ENCODE peak calls at places on chromosomes 11 and 22, in four cellular contexts. B, P, Y and X are unnamed samples.

GRCh38 chr11:1287928-1288327 is 21.5 kb downstream of the TOLLIP start:
- DNase-seq in B (no peak), P (no peak), Y (no peak), X (no peak)

GRCh38 chr11:131537729-131538128 is 167.3 kb downstream of the NTM start:
- DNase-seq in Y (no peak), P (no peak), B (no peak), X (no peak)

GRCh38 chr11:66912963-66913362 is 45.2 kb downstream of the PC start:
- DNase-seq in Y (no peak), B (no peak), P (no peak), X (no peak)

GRCh38 chr11:121521145-121522042 is 68.6 kb upstream of the SORL1-AS1 start:
- DNase-seq in P (no peak), B (no peak), Y (no peak), X (no peak)

GRCh38 chr22:39472570-39473556 is 16.1 kb downstream of the MGAT3 start:
- DNase-seq in P (no peak), B (no peak), Y (no peak), X (no peak)

GRCh38 chr22:29152045-29152380 is 53.7 kb upstream of the EMID1 start:
- DNase-seq in Y (no peak), P (no peak), B (no peak), X (no peak)

GRCh38 chr11:30358569-30358968 is 35.7 kb downstream of the ARL14EP start:
- DNase-seq in B (no peak), P (no peak), Y (no peak), X (no peak)

GRCh38 chr11:129723146-129723963 is 92.3 kb upstream of the TMEM45B start:
- DNase-seq in B (no peak), Y (no peak), P (no peak), X (no peak)

GRCh38 chr22:20774882-20775281 is 969 bp downstream of the SERPIND1 start:
- DNase-seq in B (no peak), Y (no peak), P (no peak), X (no peak)

GRCh38 chr11:65796726-65797601 is 10.1 kb downstream of the OVOL1 start:
- DNase-seq in P (no peak), B (no peak), Y (no peak), X (no peak)

GRCh38 chr11:469684-470667 is 19.9 kb downstream of the PTDSS2 start:
- DNase-seq in B (peak), P (peak), Y (no peak), X (peak)

GRCh38 chr22:24402460-24403192 is 24.8 kb upstream of the ADORA2A start:
- DNase-seq in B (peak), P (peak), Y (peak), X (peak)

GRCh38 chr22:19106886-19107729 is 15.1 kb downstream of the DGCR2 start:
- DNase-seq in B (no peak), P (no peak), Y (no peak), X (no peak)

GRCh38 chr11:108224366-108224765 is 1.5 kb downstream of the ATM start:
- DNase-seq in Y (no peak), B (no peak), P (no peak), X (no peak)

GRCh38 chr22:20777420-20778177 is 3.7 kb downstream of the SERPIND1 start:
- DNase-seq in Y (peak), P (no peak), B (no peak), X (peak)

GRCh38 chr22:46090631-46091201 is 59.6 kb upstream of the PPARA start:
- DNase-seq in Y (no peak), B (peak), P (no peak), X (no peak)

GRCh38 chr11:10824888-10825287 is 16.2 kb upstream of the EIF4G2 start:
- DNase-seq in P (no peak), B (no peak), Y (no peak), X (no peak)

GRCh38 chr11:9774591-9775392 is 110.9 kb downstream of the SWAP70 start:
- DNase-seq in B (no peak), Y (no peak), P (no peak), X (no peak)

GRCh38 chr11:103652013-103652412 is 384.4 kb upstream of the DDI1 start:
- DNase-seq in Y (no peak), P (no peak), B (no peak), X (peak)

GRCh38 chr22:44389181-44389580 is 76.4 kb upstream of the SHISAL1 start:
- DNase-seq in Y (no peak), P (no peak), B (peak), X (no peak)

GRCh38 chr11:115760921-115761320 is 256.7 kb upstream of the CADM1 start:
- DNase-seq in P (no peak), Y (no peak), B (no peak), X (no peak)

GRCh38 chr11:28697920-28698827 is 590.0 kb downstream of the METTL15 start:
- DNase-seq in P (peak), Y (no peak), B (peak), X (peak)

GRCh38 chr11:120200677-120201076 is 10.2 kb upstream of the OAF start:
- DNase-seq in B (no peak), Y (no peak), P (no peak), X (no peak)

GRCh38 chr11:2795491-2795991 is 90.0 kb downstream of the CDKN1C start:
- DNase-seq in P (no peak), Y (no peak), B (no peak), X (no peak)

GRCh38 chr11:71309611-71310010 is 57.2 kb upstream of the SHANK2 start:
- DNase-seq in B (no peak), P (no peak), Y (no peak), X (no peak)

GRCh38 chr11:2781413-2782274 is 81.8 kb upstream of the KCNQ1OT1 start:
- DNase-seq in B (peak), Y (no peak), P (no peak), X (no peak)

GRCh38 chr11:576791-577610 is 731 bp downstream of the PHRF1 start:
- DNase-seq in B (peak), P (no peak), Y (no peak), X (no peak)

GRCh38 chr11:111449158-111449557 is 63.0 kb downstream of the BTG4 start:
- DNase-seq in B (no peak), Y (no peak), P (no peak), X (no peak)

GRCh38 chr11:69840371-69841169 is 21.4 kb upstream of the FGF3 start:
- DNase-seq in P (no peak), B (no peak), Y (no peak), X (peak)

GRCh38 chr11:10642298-10642697 is 51.3 kb downstream of the IRAG1 start:
- DNase-seq in P (no peak), Y (no peak), B (no peak), X (no peak)

GRCh38 chr11:10331548-10332289 is 26.8 kb downstream of the ADM start:
- DNase-seq in Y (no peak), B (no peak), P (no peak), X (no peak)

GRCh38 chr11:61697093-61697492 is 16.9 kb downstream of the DAGLA start:
- DNase-seq in B (no peak), P (no peak), Y (peak), X (no peak)

GRCh38 chr11:69000831-69001245 is 12.2 kb downstream of the MRGPRF start:
- DNase-seq in P (peak), B (no peak), Y (no peak), X (peak)

GRCh38 chr11:9609841-9610240 is 36.4 kb downstream of the WEE1 start:
- DNase-seq in B (no peak), Y (no peak), P (no peak), X (no peak)

GRCh38 chr22:40679249-40679963 is at the start of gene MCHR1:
- DNase-seq in P (no peak), Y (no peak), B (peak), X (no peak)

GRCh38 chr22:35627267-35628041 is 10.3 kb upstream of the MB start:
- DNase-seq in P (peak), Y (peak), B (peak), X (peak)

GRCh38 chr11:121446752-121447156 is 5.4 kb upstream of the SORL1 start:
- DNase-seq in Y (no peak), P (no peak), B (no peak), X (peak)

GRCh38 chr11:10452211-10452767 is 2.8 kb upstream of the AMPD3 start:
- DNase-seq in P (no peak), B (no peak), Y (no peak), X (no peak)

DNA sequence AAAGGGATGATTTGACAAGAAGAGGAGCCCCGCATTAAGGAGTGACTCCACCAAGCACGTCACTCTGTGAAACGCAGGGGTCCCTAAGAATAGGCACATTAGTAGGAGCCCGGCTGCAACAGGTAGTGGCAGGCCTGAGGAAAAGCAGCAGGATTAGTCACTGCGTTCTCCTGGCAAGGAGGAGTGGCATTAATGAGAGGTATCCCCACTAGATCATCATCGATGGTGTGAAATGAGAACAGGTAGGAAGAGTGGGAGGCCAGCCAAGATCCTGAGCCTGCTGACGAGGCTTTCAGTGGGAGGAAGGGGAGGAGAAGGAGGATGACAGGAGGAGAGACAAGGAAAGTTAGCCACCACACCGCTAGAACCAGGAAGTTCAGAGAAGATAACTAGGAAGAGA is 38.6 kb downstream of the NRXN2 start:
- DNase-seq in B (no peak), Y (peak), P (no peak), X (no peak)
- H3K27ac ChIP-seq in B (no peak), Y (no peak), P (no peak), X (no peak)

GRCh38 chr11:79375818-79376550 is 64.8 kb downstream of the TENM4 start:
- DNase-seq in P (no peak), B (no peak), Y (peak), X (no peak)

GRCh38 chr11:79371724-79372123 is 69.1 kb downstream of the TENM4 start:
- DNase-seq in B (no peak), Y (no peak), P (no peak), X (no peak)

GRCh38 chr11:79371152-79371551 is 69.7 kb downstream of the TENM4 start:
- DNase-seq in Y (peak), B (no peak), P (no peak), X (no peak)

GRCh38 chr11:79377399-79377798 is 63.4 kb downstream of the TENM4 start:
- DNase-seq in P (no peak), B (no peak), Y (no peak), X (no peak)

GRCh38 chr11:79374707-79375106 is 66.1 kb downstream of the TENM4 start:
- DNase-seq in Y (no peak), B (no peak), P (no peak), X (no peak)
- H3K27ac ChIP-seq in Y (no peak), B (no peak), P (no peak), X (no peak)

GRCh38 chr22:49348631-49349030 is 479.0 kb downstream of the BRD1 start:
- DNase-seq in B (no peak), Y (no peak), P (no peak), X (no peak)
- H3K27ac ChIP-seq in B (no peak), Y (no peak), P (no peak), X (no peak)

GRCh38 chr11:16630651-16631050 is 107.8 kb upstream of the C11orf58 start:
- DNase-seq in P (no peak), B (no peak), Y (no peak), X (no peak)

DNA sequence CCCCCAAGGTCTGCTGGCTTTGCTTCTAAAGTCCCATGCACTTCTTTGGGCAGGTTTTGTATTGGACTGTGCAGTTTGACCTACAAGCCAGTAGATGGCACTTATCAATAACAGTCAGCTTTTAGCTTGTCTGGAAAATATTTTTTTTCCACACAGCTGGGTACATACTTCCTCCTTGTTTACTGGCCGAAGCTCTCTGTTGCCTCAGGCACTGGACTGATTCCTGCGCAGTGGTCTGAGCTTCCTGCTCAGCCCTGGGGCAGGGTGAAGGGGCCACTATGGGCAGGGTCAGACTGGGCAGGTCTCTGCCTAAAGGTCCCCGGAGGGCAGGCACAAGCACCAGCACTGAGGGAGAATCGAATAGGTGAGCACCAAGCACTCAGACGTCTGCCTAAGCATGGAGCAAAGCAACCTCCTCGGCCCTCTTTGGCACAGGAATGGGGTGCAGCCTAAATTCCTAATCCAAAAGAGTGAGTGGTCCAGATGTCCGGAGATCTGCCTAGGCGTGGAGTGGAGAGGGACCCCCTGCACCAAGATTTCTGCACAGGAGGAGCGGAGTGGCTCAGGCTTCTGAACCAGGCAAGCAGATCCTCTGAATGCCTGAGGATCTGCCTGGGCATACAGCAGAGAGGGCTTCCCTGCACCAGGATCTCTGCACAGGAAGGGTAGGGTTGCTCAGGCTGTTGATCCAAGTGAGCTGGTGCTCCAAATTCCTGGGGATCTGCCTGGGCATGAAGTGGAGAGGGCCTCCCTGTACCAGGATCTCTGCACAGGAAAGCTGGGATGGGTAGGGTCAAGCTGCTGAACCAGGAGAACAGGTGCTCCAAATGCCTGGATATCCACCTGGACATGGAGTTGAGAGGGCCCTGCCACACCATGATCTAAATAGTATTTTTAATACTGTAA is 105.9 kb upstream of the C11orf58 start:
- DNase-seq in B (no peak), P (no peak), Y (no peak), X (peak)
- H3K27ac ChIP-seq in B (no peak), P (no peak), Y (no peak), X (no peak)

DNA sequence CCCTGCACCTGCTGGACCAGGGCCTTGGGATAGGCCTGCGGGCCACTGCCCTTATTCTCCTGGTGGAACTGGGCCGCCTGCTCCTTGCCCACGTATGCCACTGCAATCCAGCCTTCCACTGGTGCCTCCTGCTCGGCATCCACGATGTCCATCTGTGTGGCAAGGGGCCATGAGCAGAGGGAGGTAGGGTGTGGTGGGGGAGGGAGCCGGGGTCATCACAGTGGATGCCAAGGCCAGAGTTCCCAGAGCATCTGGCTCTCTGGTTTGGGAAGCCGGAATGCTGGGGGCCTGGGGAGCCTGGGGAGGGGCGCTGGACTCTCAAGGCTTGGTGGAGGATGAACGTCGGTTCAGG is 627 bp downstream of the RNF215 start:
- DNase-seq in B (no peak), P (no peak), Y (no peak), X (no peak)
- H3K27ac ChIP-seq in B (no peak), P (peak), Y (peak), X (peak)

GRCh38 chr22:36687516-36687915 is 16.0 kb downstream of the CACNG2 start:
- DNase-seq in Y (no peak), P (no peak), B (no peak), X (no peak)
- H3K27ac ChIP-seq in Y (no peak), P (no peak), B (no peak), X (no peak)

GRCh38 chr11:133600876-133601275 is 68.6 kb upstream of the OPCML start:
- DNase-seq in P (no peak), B (no peak), Y (no peak), X (no peak)
- H3K27ac ChIP-seq in P (no peak), B (no peak), Y (no peak), X (no peak)

DNA sequence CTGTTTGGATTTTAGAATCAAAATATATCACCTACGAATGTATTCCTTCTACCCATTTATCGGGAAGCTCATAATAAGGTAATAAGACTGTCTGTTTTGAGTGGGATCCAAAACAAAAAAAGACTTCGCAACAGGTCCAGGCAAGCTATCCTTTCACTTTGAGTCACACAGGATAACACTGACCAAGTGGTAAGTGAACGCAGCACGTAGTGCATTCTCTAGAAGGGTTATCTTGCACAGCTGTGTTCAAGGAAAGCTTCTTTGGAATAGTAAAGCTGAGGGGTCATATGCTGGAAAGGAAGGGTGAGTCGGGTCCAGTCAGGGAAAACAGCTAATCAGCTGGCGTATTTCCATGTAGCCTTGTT is 22.3 kb upstream of the NRGN start:
- DNase-seq in P (no peak), B (no peak), Y (peak), X (no peak)
- H3K27ac ChIP-seq in P (no peak), B (no peak), Y (peak), X (no peak)

DNA sequence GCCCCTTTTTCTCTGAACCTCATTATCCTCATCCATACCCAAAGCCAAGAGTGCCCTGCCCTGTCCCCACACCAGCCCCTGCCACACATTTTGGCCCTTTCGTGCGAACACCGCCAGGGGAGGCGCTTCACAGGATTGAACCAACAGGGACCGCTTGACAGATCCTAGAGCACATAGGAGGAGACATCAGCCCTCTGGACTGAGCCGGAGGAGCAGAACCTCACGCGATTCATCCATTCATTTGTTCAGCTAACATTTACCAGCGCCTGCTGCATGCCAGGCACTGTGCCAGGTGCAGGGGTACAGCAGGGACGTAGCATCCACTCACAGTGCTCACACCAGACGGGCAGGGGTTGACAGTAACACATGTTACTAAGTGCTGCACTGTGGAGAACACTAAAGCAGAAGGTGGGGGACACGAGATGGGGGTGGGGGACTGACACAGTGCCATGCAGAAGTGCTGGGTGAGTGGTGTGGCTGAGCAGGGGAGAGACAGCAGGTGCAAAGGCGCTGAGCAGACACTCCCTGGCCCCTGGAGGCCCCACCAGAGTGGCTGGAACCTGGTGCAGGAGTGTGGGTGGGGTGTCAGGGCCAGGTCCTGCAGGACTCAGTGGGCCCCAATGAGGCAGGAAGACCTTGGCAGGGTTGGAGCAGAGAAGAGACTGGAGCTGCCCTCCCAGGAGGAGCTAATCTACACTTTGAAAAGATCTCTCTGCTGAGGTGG is 3.3 kb downstream of the GNAZ start:
- DNase-seq in B (peak), Y (no peak), P (no peak), X (no peak)
- H3K27ac ChIP-seq in B (no peak), Y (no peak), P (no peak), X (no peak)

GRCh38 chr22:23397618-23398567 is 182.2 kb downstream of the IGLL1 start:
- DNase-seq in B (no peak), P (no peak), Y (no peak), X (no peak)

GRCh38 chr22:23397008-23397617 is 183.0 kb downstream of the IGLL1 start:
- DNase-seq in P (no peak), B (no peak), Y (no peak), X (no peak)

GRCh38 chr22:23395476-23396361 is 184.4 kb downstream of the IGLL1 start:
- DNase-seq in B (no peak), P (no peak), Y (no peak), X (no peak)

GRCh38 chr22:23394525-23395326 is 185.4 kb downstream of the IGLL1 start:
- DNase-seq in B (no peak), Y (no peak), P (no peak), X (no peak)

DNA sequence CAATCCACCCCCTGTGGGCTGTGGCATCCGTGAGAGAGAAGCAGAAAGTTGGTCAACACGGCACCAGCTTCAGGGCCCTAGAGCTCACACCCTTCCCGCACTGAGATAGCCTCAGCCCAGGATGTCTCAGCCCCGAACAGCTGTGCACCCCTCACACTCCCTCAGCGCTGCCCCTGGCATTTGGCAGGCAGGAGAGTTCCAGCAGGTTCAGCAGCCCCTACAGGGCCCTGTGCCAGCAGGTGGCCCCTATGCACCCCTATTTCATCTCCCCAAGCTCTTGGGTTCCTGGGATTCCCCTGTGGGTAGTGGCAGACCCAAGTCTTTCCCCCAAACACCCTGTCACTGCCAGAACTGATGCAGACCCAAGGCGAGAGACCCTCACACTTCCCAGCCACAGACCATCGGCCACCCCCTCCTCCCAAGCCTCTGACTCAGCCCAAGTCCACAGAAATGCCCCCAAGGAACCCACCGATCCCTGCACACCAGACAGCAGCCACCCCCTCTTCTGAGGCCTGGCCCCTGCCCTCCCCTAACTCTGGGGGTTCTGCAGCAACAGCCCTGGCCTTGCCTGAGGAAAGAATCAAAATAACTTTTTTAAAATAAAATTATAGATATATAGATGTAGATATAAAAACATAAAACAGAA is 183.6 kb downstream of the IGLL1 start:
- DNase-seq in B (no peak), Y (no peak), P (no peak), X (no peak)
- H3K27ac ChIP-seq in B (no peak), Y (no peak), P (no peak), X (no peak)